ENCODE peak calls at places on chromosomes 5 and 9, in five cellular contexts. One of them, this sample, is unnamed.
A peak's percentile ranks its signal among the peaks of the same experiment; 100 is the strongest.

GRCh38 chr5:13939647-13940046 is 4.8 kb downstream of the DNAH5 start:
- DNase-seq in psoas muscle: no peak
- DNase-seq in natural killer cell: no peak
- DNase-seq in spleen: no peak
- DNase-seq in GM13976: no peak
- DNase-seq in this sample: peak; percentile 23

GRCh38 chr9:7318920-7319319 is 480.7 kb downstream of the DMAC1 start:
- DNase-seq in psoas muscle: no peak
- DNase-seq in natural killer cell: no peak
- DNase-seq in spleen: no peak
- DNase-seq in GM13976: no peak
- DNase-seq in this sample: no peak

GRCh38 chr9:79524266-79524665 is 47.5 kb upstream of the TLE4 start:
- DNase-seq in psoas muscle: no peak
- DNase-seq in natural killer cell: no peak
- DNase-seq in spleen: no peak
- DNase-seq in GM13976: no peak
- DNase-seq in this sample: no peak

GRCh38 chr5:171420429-171421231 is 1.2 kb downstream of the FGF18 start:
- DNase-seq in psoas muscle: peak; percentile 91
- DNase-seq in natural killer cell: no peak
- DNase-seq in spleen: peak; percentile 69
- DNase-seq in GM13976: no peak
- DNase-seq in this sample: no peak

GRCh38 chr5:59274130-59274529 is 619.4 kb downstream of the PDE4D start:
- DNase-seq in psoas muscle: no peak
- DNase-seq in natural killer cell: no peak
- DNase-seq in spleen: no peak
- DNase-seq in GM13976: no peak
- DNase-seq in this sample: no peak

GRCh38 chr5:72210913-72211670 is 103.8 kb downstream of the MAP1B start:
- DNase-seq in psoas muscle: peak; percentile 57
- DNase-seq in natural killer cell: no peak
- DNase-seq in spleen: no peak
- DNase-seq in GM13976: no peak
- DNase-seq in this sample: no peak

GRCh38 chr5:133289686-133290367 is 238.0 kb downstream of the HSPA4 start:
- DNase-seq in psoas muscle: no peak
- DNase-seq in natural killer cell: no peak
- DNase-seq in spleen: no peak
- DNase-seq in GM13976: no peak
- DNase-seq in this sample: no peak

GRCh38 chr9:94639045-94639995 is at the start of gene FBP1:
- DNase-seq in psoas muscle: peak; percentile 72
- DNase-seq in natural killer cell: peak; percentile 47
- DNase-seq in spleen: peak; percentile 91
- DNase-seq in GM13976: peak; percentile 65
- DNase-seq in this sample: no peak

GRCh38 chr9:22238809-22239684 is 207.6 kb upstream of the DMRTA1 start:
- DNase-seq in psoas muscle: no peak
- DNase-seq in natural killer cell: no peak
- DNase-seq in spleen: no peak
- DNase-seq in GM13976: no peak
- DNase-seq in this sample: no peak

GRCh38 chr5:19047277-19047676 is 940.7 kb downstream of the CDH18 start:
- DNase-seq in psoas muscle: no peak
- DNase-seq in natural killer cell: no peak
- DNase-seq in spleen: no peak
- DNase-seq in GM13976: no peak
- DNase-seq in this sample: no peak

GRCh38 chr9:79551999-79552398 is 19.8 kb upstream of the TLE4 start:
- DNase-seq in psoas muscle: no peak
- DNase-seq in natural killer cell: no peak
- DNase-seq in spleen: no peak
- DNase-seq in GM13976: no peak
- DNase-seq in this sample: no peak

GRCh38 chr5:92505145-92505544 is 1075.9 kb downstream of the NR2F1-AS1 start:
- DNase-seq in psoas muscle: no peak
- DNase-seq in natural killer cell: no peak
- DNase-seq in spleen: no peak
- DNase-seq in GM13976: no peak
- DNase-seq in this sample: no peak

GRCh38 chr5:115820846-115821245 is 4.4 kb upstream of the CDO1 start:
- DNase-seq in psoas muscle: no peak
- DNase-seq in natural killer cell: no peak
- DNase-seq in spleen: no peak
- DNase-seq in GM13976: no peak
- DNase-seq in this sample: no peak

GRCh38 chr5:5344051-5344571 is 78.4 kb upstream of the ICE1 start:
- DNase-seq in psoas muscle: no peak
- DNase-seq in natural killer cell: no peak
- DNase-seq in spleen: no peak
- DNase-seq in GM13976: no peak
- DNase-seq in this sample: no peak

GRCh38 chr5:78634634-78635033 is 13.9 kb downstream of the LHFPL2 start:
- DNase-seq in psoas muscle: no peak
- DNase-seq in natural killer cell: no peak
- DNase-seq in spleen: no peak
- DNase-seq in GM13976: no peak
- DNase-seq in this sample: no peak

GRCh38 chr9:114694719-114695269 is 12.8 kb upstream of the TEX48 start:
- DNase-seq in psoas muscle: no peak
- DNase-seq in natural killer cell: no peak
- DNase-seq in spleen: no peak
- DNase-seq in GM13976: peak; percentile 41
- DNase-seq in this sample: no peak

GRCh38 chr9:113556877-113557593 is 93.5 kb downstream of the RGS3 start:
- DNase-seq in psoas muscle: no peak
- DNase-seq in natural killer cell: no peak
- DNase-seq in spleen: peak; percentile 24
- DNase-seq in GM13976: no peak
- DNase-seq in this sample: no peak

GRCh38 chr9:128420651-128421473 is at the start of gene CERCAM:
- DNase-seq in psoas muscle: peak; percentile 70
- DNase-seq in natural killer cell: peak; percentile 49
- DNase-seq in spleen: peak; percentile 86
- DNase-seq in GM13976: peak; percentile 92
- DNase-seq in this sample: peak; percentile 87

GRCh38 chr9:23754551-23754950 is 71.5 kb downstream of the ELAVL2 start:
- DNase-seq in psoas muscle: no peak
- DNase-seq in natural killer cell: no peak
- DNase-seq in spleen: no peak
- DNase-seq in GM13976: no peak
- DNase-seq in this sample: no peak

GRCh38 chr9:118961857-118962256 is 407.4 kb downstream of the BRINP1 start:
- DNase-seq in psoas muscle: no peak
- DNase-seq in natural killer cell: no peak
- DNase-seq in spleen: no peak
- DNase-seq in GM13976: no peak
- DNase-seq in this sample: no peak

GRCh38 chr5:36073595-36074216 is 7.0 kb upstream of the UGT3A2 start:
- DNase-seq in psoas muscle: no peak
- DNase-seq in natural killer cell: no peak
- DNase-seq in spleen: no peak
- DNase-seq in GM13976: peak; percentile 23
- DNase-seq in this sample: peak; percentile 52

GRCh38 chr5:17743580-17744435 is 109.5 kb downstream of the TAF11L14 start:
- DNase-seq in psoas muscle: no peak
- DNase-seq in natural killer cell: no peak
- DNase-seq in spleen: no peak
- DNase-seq in GM13976: no peak
- DNase-seq in this sample: no peak

GRCh38 chr9:114246558-114246957 is 76.3 kb upstream of the ORM1 start:
- DNase-seq in psoas muscle: no peak
- DNase-seq in natural killer cell: no peak
- DNase-seq in spleen: no peak
- DNase-seq in GM13976: no peak
- DNase-seq in this sample: no peak

GRCh38 chr5:142432961-142433360 is 108.1 kb upstream of the SPRY4 start:
- DNase-seq in psoas muscle: no peak
- DNase-seq in natural killer cell: peak; percentile 38
- DNase-seq in spleen: no peak
- DNase-seq in GM13976: no peak
- DNase-seq in this sample: no peak

GRCh38 chr9:113446323-113446740 is 17.2 kb upstream of the RGS3 start:
- DNase-seq in psoas muscle: no peak
- DNase-seq in natural killer cell: no peak
- DNase-seq in spleen: no peak
- DNase-seq in GM13976: peak; percentile 79
- DNase-seq in this sample: no peak

GRCh38 chr5:51382759-51383493 is at the start of gene ISL1:
- DNase-seq in psoas muscle: peak; percentile 67
- DNase-seq in natural killer cell: no peak
- DNase-seq in spleen: no peak
- DNase-seq in GM13976: no peak
- DNase-seq in this sample: no peak

GRCh38 chr9:92808726-92809451 is 44.3 kb upstream of the BICD2 start:
- DNase-seq in psoas muscle: peak; percentile 83
- DNase-seq in natural killer cell: peak; percentile 34
- DNase-seq in spleen: peak; percentile 87
- DNase-seq in GM13976: peak; percentile 78
- DNase-seq in this sample: peak; percentile 80
- TF ChIP-seq CTCF in psoas muscle: peak; percentile 9
- TF ChIP-seq CTCF in natural killer cell: no peak
- TF ChIP-seq CTCF in spleen: no peak
- TF ChIP-seq CTCF in GM13976: no peak
- TF ChIP-seq CTCF in this sample: peak; percentile 31

GRCh38 chr5:158165647-158166046 is 306.7 kb upstream of the CLINT1 start:
- DNase-seq in psoas muscle: no peak
- DNase-seq in natural killer cell: no peak
- DNase-seq in spleen: no peak
- DNase-seq in GM13976: no peak
- DNase-seq in this sample: no peak
- TF ChIP-seq CTCF in psoas muscle: no peak
- TF ChIP-seq CTCF in natural killer cell: no peak
- TF ChIP-seq CTCF in spleen: no peak
- TF ChIP-seq CTCF in GM13976: no peak
- TF ChIP-seq CTCF in this sample: no peak

GRCh38 chr5:149153751-149154610 is 12.7 kb downstream of the ABLIM3 start:
- DNase-seq in psoas muscle: peak; percentile 89
- DNase-seq in natural killer cell: no peak
- DNase-seq in spleen: no peak
- DNase-seq in GM13976: no peak
- DNase-seq in this sample: no peak
- TF ChIP-seq CTCF in psoas muscle: no peak
- TF ChIP-seq CTCF in natural killer cell: no peak
- TF ChIP-seq CTCF in spleen: no peak
- TF ChIP-seq CTCF in GM13976: no peak
- TF ChIP-seq CTCF in this sample: no peak

DNA sequence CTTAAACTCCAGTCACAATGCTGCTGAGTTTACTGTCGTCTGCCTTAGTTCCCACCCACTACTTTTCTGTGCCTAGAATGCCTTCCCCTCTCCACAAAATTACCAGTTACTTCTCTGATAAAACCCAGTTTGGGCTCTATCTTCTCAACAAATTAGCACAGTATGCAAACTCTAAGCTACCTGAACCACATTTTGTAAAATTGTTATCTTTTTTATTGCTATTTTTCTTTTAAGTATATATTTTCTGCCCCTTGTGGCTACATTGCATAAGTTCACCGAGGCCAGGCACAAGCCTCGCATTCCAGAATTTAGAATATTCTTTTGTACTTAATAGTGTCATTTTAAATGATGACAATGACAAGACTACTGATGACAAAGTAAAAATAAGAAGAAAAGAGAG is 60.0 kb downstream of the POU5F2 start:
- DNase-seq in psoas muscle: no peak
- DNase-seq in natural killer cell: no peak
- DNase-seq in spleen: no peak
- DNase-seq in GM13976: no peak
- DNase-seq in this sample: no peak
- TF ChIP-seq CTCF in psoas muscle: peak; percentile 5
- TF ChIP-seq CTCF in natural killer cell: no peak
- TF ChIP-seq CTCF in spleen: no peak
- TF ChIP-seq CTCF in GM13976: no peak
- TF ChIP-seq CTCF in this sample: no peak

DNA sequence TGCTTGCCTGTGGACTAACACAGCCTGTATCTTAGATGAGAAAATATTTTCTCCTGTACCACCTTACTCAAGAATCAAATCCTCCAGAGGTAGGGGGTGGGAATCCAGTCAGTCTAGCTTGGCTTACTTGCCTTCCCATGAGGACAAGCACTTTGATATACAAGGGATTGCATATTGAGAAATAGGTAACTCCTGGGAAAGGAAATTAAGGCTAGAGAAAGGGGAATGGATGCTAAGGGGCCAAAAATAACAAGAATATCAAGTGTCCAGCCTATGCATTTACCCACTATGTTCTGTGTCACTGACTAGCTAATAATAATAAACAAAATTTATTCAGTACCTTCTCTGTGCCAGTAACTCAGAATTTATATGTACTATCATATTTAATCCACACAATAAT is 21.4 kb upstream of the SNX2 start:
- DNase-seq in psoas muscle: no peak
- DNase-seq in natural killer cell: no peak
- DNase-seq in spleen: no peak
- DNase-seq in GM13976: no peak
- DNase-seq in this sample: no peak
- TF ChIP-seq CTCF in psoas muscle: no peak
- TF ChIP-seq CTCF in natural killer cell: no peak
- TF ChIP-seq CTCF in spleen: no peak
- TF ChIP-seq CTCF in GM13976: no peak
- TF ChIP-seq CTCF in this sample: no peak

GRCh38 chr5:167851416-167851815 is 440.0 kb upstream of the WWC1 start:
- DNase-seq in psoas muscle: no peak
- DNase-seq in natural killer cell: no peak
- DNase-seq in spleen: no peak
- DNase-seq in GM13976: no peak
- DNase-seq in this sample: no peak

GRCh38 chr5:167850901-167851300 is 440.5 kb upstream of the WWC1 start:
- DNase-seq in psoas muscle: no peak
- DNase-seq in natural killer cell: no peak
- DNase-seq in spleen: no peak
- DNase-seq in GM13976: no peak
- DNase-seq in this sample: no peak

GRCh38 chr5:167852515-167852914 is 438.9 kb upstream of the WWC1 start:
- DNase-seq in psoas muscle: no peak
- DNase-seq in natural killer cell: no peak
- DNase-seq in spleen: no peak
- DNase-seq in GM13976: no peak
- DNase-seq in this sample: no peak

GRCh38 chr5:167853421-167853820 is 438.0 kb upstream of the WWC1 start:
- DNase-seq in psoas muscle: no peak
- DNase-seq in natural killer cell: no peak
- DNase-seq in spleen: no peak
- DNase-seq in GM13976: no peak
- DNase-seq in this sample: no peak

DNA sequence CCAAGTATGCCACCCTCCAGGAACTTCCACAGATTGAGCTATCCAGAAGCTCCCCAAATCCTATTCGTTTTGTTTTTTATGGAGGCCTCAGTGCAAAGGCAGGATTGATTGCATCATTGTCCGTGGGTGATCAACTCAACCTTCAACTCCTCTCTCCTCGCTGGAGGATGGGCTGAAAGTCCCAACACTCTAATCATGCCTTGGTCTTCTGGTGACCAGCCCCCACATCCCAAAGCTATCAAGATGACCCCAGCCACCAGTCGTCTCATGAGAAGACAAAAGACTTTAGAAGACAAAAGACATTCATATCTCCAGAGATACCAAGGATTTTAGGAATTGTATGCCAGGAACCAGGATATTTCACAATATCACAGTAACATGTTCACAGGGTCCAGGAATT is 441.6 kb upstream of the WWC1 start:
- DNase-seq in psoas muscle: no peak
- DNase-seq in natural killer cell: no peak
- DNase-seq in spleen: no peak
- DNase-seq in GM13976: no peak
- DNase-seq in this sample: no peak
- TF ChIP-seq CTCF in psoas muscle: no peak
- TF ChIP-seq CTCF in natural killer cell: no peak
- TF ChIP-seq CTCF in spleen: no peak
- TF ChIP-seq CTCF in GM13976: no peak
- TF ChIP-seq CTCF in this sample: no peak